ENCODE peak calls at places on chromosomes 4 and X, in four cellular contexts. M is NCI-H1092; N is stimulated activated naive B cell treated with anti-CD40 and anti-IgM and Interleukin-4, amounts not matched to agents 10 μg/mL and 1 μg/mL and 100 μg/mL, for 72 hours; S is germinal center. F is an unnamed sample.

GRCh38 chr4:11748169-11748872 is 319.6 kb upstream of the HS3ST1 start:
- DNase-seq in M (no peak), N (no peak), S (no peak), F (no peak)

GRCh38 chr4:186192068-186192751 is 843 bp downstream of the CYP4V2 start:
- DNase-seq in M (peak; percentile 25), N (no peak), S (peak; percentile 34), F (no peak)

GRCh38 chr4:7516773-7517144 is 82.0 kb upstream of the PSAPL1 start:
- DNase-seq in M (no peak), N (no peak), S (no peak), F (no peak)

GRCh38 chr4:31370866-31371465 is 650.8 kb downstream of the PCDH7 start:
- DNase-seq in M (peak; percentile 11), N (no peak), S (peak; percentile 8), F (no peak)

GRCh38 chrX:11197671-11198070 is 86.5 kb downstream of the HCCS start:
- DNase-seq in M (no peak), N (no peak), S (no peak), F (no peak)

GRCh38 chr4:80685219-80685618 is 345.3 kb upstream of the BMP3 start:
- DNase-seq in M (no peak), N (no peak), S (peak; percentile 6), F (no peak)

GRCh38 chr4:25163216-25163615 is 3.0 kb upstream of the SEPSECS start:
- DNase-seq in M (no peak), N (no peak), S (no peak), F (no peak)

GRCh38 chrX:124239324-124239723 is 93.1 kb upstream of the TEX13D start:
- DNase-seq in M (no peak), N (no peak), S (no peak), F (no peak)

GRCh38 chr4:70583952-70584834 is 7.9 kb upstream of the AMBN start:
- DNase-seq in M (peak; percentile 12), N (no peak), S (no peak), F (peak; percentile 87)

GRCh38 chr4:160956875-160957274 is 1206.9 kb downstream of the FSTL5 start:
- DNase-seq in M (no peak), N (no peak), S (no peak), F (no peak)

GRCh38 chrX:22329783-22330182 is 57.1 kb downstream of the CBLL2 start:
- DNase-seq in M (no peak), N (no peak), S (no peak), F (no peak)

GRCh38 chr4:78629991-78630541 is 78.5 kb downstream of the ANXA3 start:
- DNase-seq in M (no peak), N (no peak), S (no peak), F (no peak)

F was measured in NCI-H774.